ENCODE peak calls at places on chromosomes 12 and 14, in four cellular contexts. Z is A549, R is HepG2, H is K562. J is an unnamed sample.

GRCh38 chr12:26623136-26623535 is 209.9 kb downstream of the ITPR2 start:
- DNase-seq in Z (no peak), R (no peak), H (no peak), J (no peak)

GRCh38 chr14:64363265-64363840 is 24.8 kb upstream of the MTHFD1 start:
- DNase-seq in Z (no peak), R (no peak), H (peak; percentile 58), J (peak; percentile 83)

GRCh38 chr12:64389154-64389553 is 1.4 kb downstream of the C12orf56 start:
- DNase-seq in Z (no peak), R (no peak), H (no peak), J (no peak)

GRCh38 chr12:77494306-77494705 is 336.4 kb upstream of the NAV3 start:
- DNase-seq in Z (no peak), R (no peak), H (no peak), J (no peak)

GRCh38 chr12:57765003-57765697 is 1.7 kb downstream of the CYP27B1 start:
- DNase-seq in Z (peak; percentile 70), R (peak; percentile 40), H (no peak), J (peak; percentile 17)

GRCh38 chr12:2273288-2273687 is 220.5 kb downstream of the CACNA1C start:
- DNase-seq in Z (no peak), R (no peak), H (no peak), J (peak; percentile 83)

GRCh38 chr12:114656906-114657596 is 26.9 kb downstream of the TBX3 start:
- DNase-seq in Z (no peak), R (peak; percentile 72), H (no peak), J (no peak)

GRCh38 chr12:19967001-19967400 is 401.3 kb upstream of the PDE3A start:
- DNase-seq in Z (no peak), R (no peak), H (no peak), J (no peak)

GRCh38 chr14:65637780-65638179 is 225.2 kb downstream of the FUT8 start:
- DNase-seq in Z (no peak), R (no peak), H (no peak), J (peak; percentile 1)

GRCh38 chr14:37124617-37125016 is 47.8 kb downstream of the SLC25A21 start:
- DNase-seq in Z (no peak), R (peak; percentile 41), H (peak; percentile 26), J (no peak)

GRCh38 chr12:67792185-67792584 is 143.6 kb downstream of the DYRK2 start:
- DNase-seq in Z (no peak), R (no peak), H (no peak), J (no peak)

GRCh38 chr12:110498984-110499706 is 2.8 kb downstream of the VPS29 start:
- DNase-seq in Z (no peak), R (peak; percentile 10), H (peak; percentile 33), J (peak; percentile 13)

GRCh38 chr12:85529896-85530295 is 249.9 kb downstream of the ALX1 start:
- DNase-seq in Z (no peak), R (no peak), H (no peak), J (no peak)

GRCh38 chr14:29453045-29453444 is 474.6 kb downstream of the PRKD1 start:
- DNase-seq in Z (no peak), R (no peak), H (no peak), J (no peak)

GRCh38 chr12:1099158-1099557 is 108.1 kb downstream of the ERC1 start:
- DNase-seq in Z (no peak), R (no peak), H (no peak), J (no peak)

GRCh38 chr12:65372574-65372973 is 94.1 kb downstream of the MSRB3 start:
- DNase-seq in Z (no peak), R (no peak), H (no peak), J (peak; percentile 68)

GRCh38 chr12:113889076-113889475 is 77.0 kb downstream of the RBM19 start:
- DNase-seq in Z (no peak), R (peak; percentile 9), H (no peak), J (peak; percentile 31)

DNA sequence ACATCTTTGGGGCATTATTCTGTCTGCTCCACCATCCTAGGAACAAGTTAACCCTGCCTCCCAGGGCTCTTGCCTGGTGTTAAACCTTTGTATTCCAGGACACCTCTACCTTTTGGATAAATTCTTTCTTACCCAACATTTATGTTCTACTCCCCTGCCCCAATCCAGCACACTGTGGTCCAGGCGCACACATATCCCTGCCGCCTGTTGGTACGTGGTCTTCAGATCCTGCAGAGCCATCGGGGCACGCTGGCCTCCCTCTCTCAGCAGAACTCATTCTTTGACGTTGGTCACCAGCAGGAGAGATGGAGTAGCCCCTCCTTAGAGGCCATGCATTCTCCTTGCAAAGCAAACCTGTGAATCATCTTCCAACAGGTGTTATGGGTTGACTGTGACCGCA is 5.1 kb upstream of the TMEM179 start:
- DNase-seq in Z (no peak), R (no peak), H (no peak), J (no peak)
- TF ChIP-seq MAZ in Z (no peak), R (no peak), H (no peak), J (no peak)

GRCh38 chr14:100221419-100222218 is 17.3 kb upstream of the YY1 start:
- DNase-seq in Z (no peak), R (peak; percentile 77), H (peak; percentile 86), J (peak; percentile 62)
- TF ChIP-seq POLR2A in Z (no peak), R (peak; percentile 29), H (peak; percentile 36), J (no peak)

GRCh38 chr12:97946701-97947100 is 484.1 kb downstream of the RMST start:
- DNase-seq in Z (no peak), R (no peak), H (no peak), J (no peak)
- TF ChIP-seq MAZ in Z (no peak), R (no peak), H (no peak), J (no peak)

GRCh38 chr14:73272393-73272792 is 35.1 kb downstream of the PAPLN start:
- DNase-seq in Z (no peak), R (no peak), H (no peak), J (no peak)
- TF ChIP-seq POLR2A in Z (no peak), R (no peak), H (no peak), J (no peak)

DNA sequence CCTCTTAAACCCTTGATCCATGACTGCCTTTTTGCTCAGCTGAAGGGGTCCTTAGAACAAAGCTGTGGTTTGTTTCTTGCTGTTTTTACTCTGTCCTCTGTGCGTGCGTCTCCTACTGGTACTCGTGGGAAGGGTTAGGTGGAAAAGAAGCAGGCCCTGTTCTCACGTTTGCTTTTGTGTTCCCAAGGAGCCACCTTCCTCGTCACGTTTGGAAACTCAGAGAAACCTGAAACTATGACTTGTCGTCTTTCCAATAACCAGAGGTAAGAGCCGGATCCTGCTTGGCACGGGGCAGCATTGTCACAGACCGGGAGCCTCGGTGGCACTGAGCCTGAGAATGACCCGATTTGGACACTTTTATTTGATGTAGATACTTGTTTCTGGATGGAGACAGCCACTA is 13.1 kb downstream of the ZFYVE21 start:
- DNase-seq in Z (no peak), R (no peak), H (no peak), J (no peak)
- TF ChIP-seq MAZ in Z (no peak), R (no peak), H (no peak), J (no peak)

DNA sequence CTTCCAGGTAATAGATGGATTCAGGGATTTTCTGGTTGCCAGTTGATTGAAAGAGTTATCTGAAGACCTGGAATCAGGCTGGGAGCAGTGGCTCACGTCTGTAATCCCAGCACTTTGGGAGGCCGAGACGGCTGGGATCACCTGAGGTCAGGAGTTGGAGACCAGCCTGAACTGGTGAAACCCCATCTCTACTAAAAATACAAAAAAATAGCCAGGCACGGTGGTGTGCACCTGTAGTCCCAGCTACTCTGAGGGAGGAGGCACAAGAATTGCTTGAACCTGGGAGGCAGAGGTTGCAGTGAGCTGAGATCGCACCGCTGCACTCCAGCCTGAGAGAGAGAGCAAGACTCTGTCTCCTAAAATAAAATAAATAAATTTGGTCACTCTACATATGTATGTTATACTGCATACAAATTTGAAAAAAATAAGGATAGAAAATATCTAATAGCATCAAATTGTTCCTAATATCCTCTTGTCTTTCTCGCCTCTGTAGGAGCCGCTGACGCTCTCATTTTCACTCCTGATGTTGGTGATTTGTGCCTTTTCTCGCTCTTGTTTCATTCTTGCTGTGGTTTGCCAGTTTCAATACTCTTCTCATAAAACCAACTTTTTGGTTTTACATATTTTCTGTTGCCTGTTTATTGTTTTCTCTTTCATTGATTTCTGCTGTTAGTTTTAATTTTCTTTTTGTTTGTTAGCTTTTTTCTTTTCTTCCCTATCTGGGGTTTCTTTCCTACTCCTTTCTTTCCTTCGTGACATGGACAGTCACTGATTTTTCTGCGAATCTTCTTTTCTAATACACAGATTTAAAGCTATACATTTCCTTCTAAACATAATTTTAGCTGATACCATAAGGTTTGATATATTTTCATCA is 23.8 kb upstream of the PLD4 start:
- DNase-seq in Z (no peak), R (no peak), H (no peak), J (no peak)
- TF ChIP-seq POLR2A in Z (no peak), R (no peak), H (no peak), J (no peak)

DNA sequence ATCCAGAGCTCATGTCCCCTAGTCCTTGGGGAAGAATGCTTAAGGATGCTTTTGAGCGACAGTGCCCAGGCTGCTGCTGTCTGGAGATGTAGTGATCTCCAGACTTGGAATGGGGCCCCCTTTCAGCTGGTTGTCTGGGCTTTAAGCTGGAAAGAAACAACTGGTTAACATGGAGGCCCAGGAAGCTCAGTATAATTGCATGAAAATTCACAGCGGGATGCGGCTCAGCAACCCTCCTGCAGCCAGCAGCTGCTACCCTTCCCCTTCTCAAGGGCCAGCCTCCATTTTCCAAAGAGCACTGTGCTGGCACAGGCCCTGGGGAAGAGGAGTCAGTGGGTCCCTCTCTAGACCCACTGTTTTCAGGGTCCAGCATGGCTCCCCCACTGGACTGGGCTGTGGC is 26.3 kb downstream of the RAB35 start:
- DNase-seq in Z (no peak), R (no peak), H (no peak), J (no peak)
- TF ChIP-seq MAZ in Z (no peak), R (no peak), H (no peak), J (no peak)

DNA sequence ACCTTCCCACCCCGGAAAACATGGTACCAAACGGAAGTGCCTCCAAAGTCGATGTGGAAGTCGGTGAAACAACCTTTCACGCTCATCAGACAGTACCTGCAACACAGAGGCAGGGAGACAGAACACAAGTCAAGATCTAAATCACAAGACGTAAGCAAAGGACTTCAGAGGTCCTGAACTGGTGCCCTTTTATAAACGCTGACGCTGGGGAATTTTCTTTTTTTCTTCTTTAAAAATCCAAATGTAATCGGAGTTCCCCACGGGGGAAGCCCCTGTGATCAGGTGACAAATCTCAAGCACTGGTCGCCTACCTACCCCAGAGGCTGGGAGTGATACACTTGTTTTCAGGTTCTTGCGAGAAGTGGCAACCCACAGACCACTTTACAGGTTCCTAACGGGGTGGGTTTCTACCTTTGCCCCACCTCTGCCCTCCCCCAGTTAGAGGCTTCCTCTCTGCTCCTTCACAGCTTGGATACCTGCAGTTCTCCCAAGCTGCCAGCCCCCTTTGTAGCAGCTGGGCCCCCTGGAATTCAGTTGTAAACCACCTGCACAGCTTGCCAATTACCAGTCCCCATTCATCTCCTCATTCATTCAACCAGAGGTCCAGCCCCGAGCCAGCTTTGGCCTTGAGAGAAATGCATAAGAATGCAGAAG is 46.2 kb downstream of the KDM2B start:
- DNase-seq in Z (no peak), R (no peak), H (no peak), J (no peak)
- TF ChIP-seq POLR2A in Z (no peak), R (no peak), H (no peak), J (no peak)

J was measured in IMR-90.